ENCODE peak calls at places on chromosomes 2 and 18, in ten cellular contexts. O, E, J, Q, I, S, R, P, A and B are unnamed samples.

GRCh38 chr18:2555895-2556294 is 15.4 kb downstream of the METTL4 start:
- DNase-seq in R (no peak), O (no peak), Q (no peak), E (no peak), I (no peak), J (no peak), S (no peak), A (no peak), P (no peak), B (no peak)

GRCh38 chr2:187138240-187138639 is 289.3 kb upstream of the ZSWIM2 start:
- DNase-seq in J (no peak), R (no peak), A (peak), E (peak), Q (no peak), I (peak), O (no peak), P (no peak), S (no peak), B (no peak)

GRCh38 chr18:6031442-6031841 is 136.1 kb upstream of the TMEM200C start:
- DNase-seq in P (no peak), O (no peak), S (no peak), A (no peak), Q (no peak), E (no peak), R (no peak), J (no peak), I (no peak), B (no peak)

GRCh38 chr2:99605036-99605435 is 115.2 kb upstream of the REV1 start:
- DNase-seq in S (no peak), E (no peak), O (no peak), R (no peak), P (no peak), J (no peak), I (no peak), Q (no peak), A (peak), B (no peak)

GRCh38 chr2:57693177-57693576 is 353.4 kb upstream of the VRK2 start:
- DNase-seq in O (no peak), E (no peak), P (no peak), R (no peak), A (no peak), S (no peak), J (no peak), Q (no peak), I (no peak), B (no peak)

GRCh38 chr2:17076535-17076934 is 410.9 kb upstream of the CYRIA start:
- DNase-seq in P (no peak), S (no peak), J (no peak), A (no peak), I (peak), Q (no peak), R (no peak), O (no peak), E (no peak), B (no peak)

GRCh38 chr2:79757526-79757925 is 244.7 kb downstream of the CTNNA2 start:
- DNase-seq in P (no peak), J (no peak), Q (no peak), O (no peak), E (no peak), I (no peak), R (no peak), S (no peak), A (no peak), B (no peak)

GRCh38 chr2:64394174-64394573 is 59.8 kb upstream of the LGALSL start:
- DNase-seq in I (no peak), O (no peak), E (no peak), R (no peak), J (no peak), Q (no peak), A (no peak), P (no peak), S (no peak), B (no peak)

GRCh38 chr2:25358249-25358815 is 16.6 kb upstream of the DNMT3A start:
- DNase-seq in A (no peak), R (no peak), S (no peak), O (no peak), Q (no peak), P (no peak), J (no peak), I (no peak), E (no peak), B (no peak)

GRCh38 chr18:45749918-45750689 is 26.1 kb downstream of the SLC14A1 start:
- DNase-seq in O (no peak), A (no peak), Q (no peak), R (no peak), S (no peak), J (no peak), I (no peak), E (no peak), P (no peak), B (no peak)

GRCh38 chr2:181120625-181121024 is 140.2 kb downstream of the UBE2E3 start:
- DNase-seq in S (no peak), Q (no peak), R (no peak), A (no peak), J (no peak), O (no peak), E (no peak), P (no peak), I (no peak), B (no peak)

GRCh38 chr2:60392014-60392391 is 161.5 kb downstream of the BCL11A start:
- DNase-seq in R (no peak), I (no peak), O (no peak), A (no peak), P (no peak), Q (no peak), J (no peak), E (no peak), S (no peak), B (no peak)

GRCh38 chr2:203916756-203917155 is 19.8 kb upstream of the ICOS start:
- DNase-seq in I (no peak), P (no peak), O (no peak), R (no peak), S (no peak), E (no peak), J (no peak), A (no peak), Q (no peak), B (no peak)

GRCh38 chr2:23402205-23402740 is 17.3 kb downstream of the KLHL29 start:
- DNase-seq in S (no peak), R (no peak), E (no peak), J (no peak), A (no peak), P (peak), O (no peak), Q (no peak), I (no peak), B (no peak)

GRCh38 chr2:47313728-47314127 is 89.2 kb upstream of the MSH2 start:
- DNase-seq in Q (no peak), J (no peak), R (no peak), A (no peak), I (no peak), E (no peak), P (no peak), S (no peak), O (no peak), B (no peak)
- TF ChIP-seq CTCF in Q (no peak), J (no peak), R (peak), A (no peak), I (no peak), E (no peak), P (no peak), S (no peak), O (peak), B (no peak)

GRCh38 chr2:49490710-49491109 is 336.4 kb upstream of the FSHR start:
- DNase-seq in R (no peak), Q (no peak), I (no peak), O (no peak), S (no peak), J (peak), P (no peak), A (no peak), E (no peak), B (no peak)
- TF ChIP-seq CTCF in R (peak), Q (no peak), I (peak), O (peak), S (no peak), J (peak), P (no peak), A (peak), E (peak), B (peak)

GRCh38 chr2:287471-287885 is 413 bp downstream of the ALKAL2 start:
- DNase-seq in O (no peak), P (no peak), Q (no peak), A (peak), J (peak), I (no peak), S (no peak), E (no peak), R (no peak), B (no peak)

GRCh38 chr2:286774-287392 is 1.0 kb downstream of the ALKAL2 start:
- DNase-seq in I (no peak), E (no peak), O (no peak), S (no peak), A (no peak), J (no peak), R (no peak), P (no peak), Q (no peak), B (no peak)

GRCh38 chr2:288743-289361 is 961 bp upstream of the ALKAL2 start:
- DNase-seq in I (no peak), A (no peak), P (no peak), Q (no peak), O (no peak), E (no peak), S (no peak), R (no peak), J (peak), B (no peak)

GRCh38 chr2:289362-290089 is 1.6 kb upstream of the ALKAL2 start:
- DNase-seq in E (no peak), P (no peak), A (peak), I (peak), O (no peak), R (no peak), Q (no peak), S (no peak), J (peak), B (no peak)

GRCh38 chr2:288002-288742 is at the start of gene ALKAL2:
- DNase-seq in I (no peak), J (peak), S (no peak), Q (peak), O (no peak), P (no peak), R (no peak), A (no peak), E (no peak), B (no peak)
- TF ChIP-seq CTCF in I (no peak), J (no peak), S (no peak), Q (no peak), O (no peak), P (no peak), R (no peak), A (no peak), E (no peak), B (no peak)

DNA sequence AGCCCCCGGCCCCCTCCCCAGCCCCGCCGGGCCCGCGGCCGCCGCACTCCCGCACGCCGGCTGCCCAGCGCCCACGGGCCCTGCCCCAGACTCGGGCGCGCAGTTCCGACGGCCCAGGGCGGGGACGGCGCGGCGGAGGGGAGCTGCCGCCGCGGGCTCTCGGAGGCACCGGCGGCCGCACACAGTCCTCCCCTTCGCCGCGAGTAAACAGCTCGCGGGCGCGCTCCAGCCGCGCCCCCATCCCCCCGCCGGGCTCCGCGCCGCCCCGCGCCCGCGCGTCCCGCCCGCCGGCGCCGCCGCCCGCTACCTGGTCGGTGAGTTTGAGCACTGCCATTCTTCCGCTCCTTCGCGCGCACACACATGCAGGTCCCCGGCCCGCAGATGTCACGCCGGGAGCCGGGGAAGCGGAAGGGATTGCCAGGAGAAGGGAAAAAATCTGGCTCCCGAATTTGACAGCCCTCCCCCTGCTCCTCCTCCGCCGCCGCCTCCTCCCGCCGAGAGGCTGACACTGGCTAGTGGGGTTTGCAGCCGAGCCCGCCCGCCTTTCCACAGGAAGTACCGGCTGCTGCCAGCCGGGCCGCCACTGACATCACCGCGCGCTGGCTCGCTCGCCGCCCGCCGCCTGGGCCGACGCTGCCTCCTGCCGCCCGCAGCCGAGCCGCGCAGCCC is at the start of gene ANKRD44:
- DNase-seq in R (peak), A (peak), P (peak), Q (peak), J (peak), I (peak), E (peak), S (peak), O (peak), B (peak)
- TF ChIP-seq CTCF in R (peak), A (no peak), P (no peak), Q (no peak), J (no peak), I (peak), E (peak), S (peak), O (peak), B (peak)

GRCh38 chr2:86087936-86088850 is 17.5 kb downstream of the POLR1A start:
- DNase-seq in A (no peak), I (no peak), E (no peak), S (no peak), J (no peak), P (no peak), R (no peak), O (no peak), Q (no peak), B (no peak)
- TF ChIP-seq CTCF in A (peak), I (no peak), E (peak), S (no peak), J (no peak), P (no peak), R (peak), O (peak), Q (no peak), B (peak)

GRCh38 chr2:116510117-116510671 is 1304.3 kb upstream of the DDX18 start:
- DNase-seq in I (no peak), R (no peak), P (no peak), E (peak), S (no peak), A (no peak), Q (no peak), J (no peak), O (no peak), B (no peak)
- TF ChIP-seq CTCF in I (no peak), R (peak), P (no peak), E (peak), S (no peak), A (no peak), Q (no peak), J (no peak), O (no peak), B (no peak)